ENCODE peak calls at places on chromosomes 11 and 22, in ten cellular contexts. A is NCI-H1436; N is Right ventricle myocardium inferior; T is nephron progenitor cell; Y is Right ventricle myocardium superior; K is cardiac fibroblast; X is NCI-H2227 treated with DMSO at 0.1 percent for 48 hours; Q is iris pigment epithelial cell; H is activated CD4-positive, CD25-positive, alpha-beta regulatory T cell; V is pulmonary artery endothelial cell. D is an unnamed sample.

GRCh38 chr22:20549232-20549841 is 41.9 kb downstream of the MED15 start:
- DNase-seq in Y (no peak), K (peak), V (no peak), A (no peak), H (peak), N (no peak), X (no peak), T (no peak), Q (peak), D (peak)

GRCh38 chr11:7545611-7546010 is 31.8 kb downstream of the PPFIBP2 start:
- DNase-seq in K (no peak), T (no peak), H (no peak), N (no peak), Y (no peak), A (no peak), Q (no peak), X (no peak), V (no peak), D (no peak)

GRCh38 chr11:30131535-30131934 is 99.3 kb upstream of the FSHB start:
- DNase-seq in A (no peak), K (no peak), T (no peak), H (no peak), Y (no peak), N (no peak), V (no peak), Q (peak), X (no peak), D (no peak)

GRCh38 chr11:12279672-12280108 is 97.7 kb upstream of the PARVA start:
- DNase-seq in Y (no peak), K (no peak), X (no peak), N (no peak), A (no peak), V (no peak), T (no peak), Q (no peak), H (no peak), D (no peak)

GRCh38 chr11:12958984-12959383 is 50.1 kb upstream of the RASSF10 start:
- DNase-seq in Q (no peak), N (no peak), A (no peak), V (no peak), H (no peak), T (no peak), K (no peak), Y (no peak), X (no peak), D (no peak)

GRCh38 chr11:11311169-11311568 is 41.9 kb downstream of the CSNK2A3 start:
- DNase-seq in Y (no peak), K (no peak), V (no peak), X (no peak), H (no peak), Q (no peak), N (no peak), A (no peak), T (no peak), D (no peak)

GRCh38 chr11:77448269-77448668 is 25.6 kb downstream of the PAK1 start:
- DNase-seq in A (no peak), Y (no peak), X (no peak), H (no peak), N (no peak), T (no peak), Q (no peak), V (no peak), K (no peak), D (no peak)

GRCh38 chr11:132853886-132854285 is 678.4 kb downstream of the OPCML start:
- DNase-seq in Q (no peak), H (no peak), X (no peak), K (no peak), Y (no peak), N (no peak), V (no peak), A (no peak), T (no peak), D (no peak)

GRCh38 chr11:126186708-126187481 is 24.6 kb downstream of the RPUSD4 start:
- DNase-seq in X (peak), Y (no peak), V (no peak), N (no peak), T (no peak), A (no peak), H (no peak), Q (no peak), K (peak), D (no peak)

GRCh38 chr11:86360775-86361395 is 13.8 kb upstream of the CCDC81 start:
- DNase-seq in Q (peak), T (no peak), K (peak), Y (no peak), X (no peak), A (no peak), H (no peak), N (no peak), V (no peak), D (peak)

GRCh38 chr22:18988958-18989357 is 52.9 kb upstream of the PRODH start:
- DNase-seq in H (no peak), V (no peak), N (no peak), A (no peak), Q (no peak), K (no peak), T (no peak), X (no peak), Y (no peak), D (no peak)

GRCh38 chr22:38257170-38257569 is 15.6 kb downstream of the TMEM184B start:
- DNase-seq in N (no peak), V (peak), Q (peak), H (no peak), K (peak), A (no peak), Y (no peak), T (no peak), X (no peak), D (peak)

GRCh38 chr22:48565901-48566501 is 1261.7 kb downstream of the BRD1 start:
- DNase-seq in X (no peak), Q (no peak), N (peak), H (no peak), T (no peak), A (no peak), K (no peak), V (no peak), Y (no peak), D (no peak)

GRCh38 chr11:111531687-111532364 is 8.7 kb upstream of the LAYN start:
- DNase-seq in K (peak), Q (peak), Y (no peak), X (no peak), H (peak), V (no peak), N (no peak), A (no peak), T (no peak), D (peak)

GRCh38 chr22:31754813-31755212 is 994 bp downstream of the DEPDC5 start:
- DNase-seq in V (no peak), N (no peak), Q (no peak), A (no peak), Y (no peak), K (peak), H (no peak), X (no peak), T (no peak), D (no peak)

GRCh38 chr11:80024119-80024518 is 583.3 kb upstream of the TENM4 start:
- DNase-seq in H (no peak), Q (no peak), K (no peak), V (no peak), A (no peak), T (no peak), X (no peak), N (no peak), Y (no peak), D (no peak)

GRCh38 chr11:106391771-106392412 is 314.4 kb downstream of the AASDHPPT start:
- DNase-seq in Y (no peak), T (no peak), N (no peak), K (peak), X (no peak), Q (peak), V (no peak), A (no peak), H (no peak), D (peak)

GRCh38 chr11:35112846-35113105 is 26.2 kb upstream of the CD44 start:
- DNase-seq in N (no peak), Q (no peak), H (no peak), K (no peak), V (no peak), T (no peak), Y (no peak), X (no peak), A (no peak), D (no peak)

D was measured in astrocyte.